ENCODE peak calls at places on chromosome 21, in four cellular contexts. F, Y, H and Q are unnamed samples.

GRCh38 chr21:15005391-15005790 is 59.4 kb downstream of the NRIP1 start:
- DNase-seq in Y (no peak), F (no peak), H (no peak), Q (peak)

GRCh38 chr21:38263493-38263892 is 6.7 kb downstream of the KCNJ15 start:
- DNase-seq in H (no peak), F (no peak), Y (no peak), Q (no peak)

GRCh38 chr21:46161180-46161799 is 5.9 kb upstream of the FTCD start:
- DNase-seq in Y (peak), H (no peak), F (no peak), Q (peak)

GRCh38 chr21:38429011-38429410 is 69.3 kb downstream of the ERG start:
- DNase-seq in H (no peak), Y (no peak), F (no peak), Q (no peak)

GRCh38 chr21:46100426-46100825 is 2.5 kb downstream of the COL6A2 start:
- DNase-seq in Y (peak), F (no peak), H (no peak), Q (no peak)

GRCh38 chr21:45248893-45249381 is 38.8 kb downstream of the POFUT2 start:
- DNase-seq in H (no peak), F (no peak), Y (no peak), Q (peak)

GRCh38 chr21:39633770-39634181 is 21.0 kb downstream of the B3GALT5 start:
- DNase-seq in H (no peak), Y (no peak), F (no peak), Q (no peak)

GRCh38 chr21:22791986-22792560 is 1793.9 kb downstream of the NCAM2 start:
- DNase-seq in F (no peak), Y (no peak), H (peak), Q (no peak)

GRCh38 chr21:39537571-39537970 is 75.2 kb upstream of the B3GALT5 start:
- DNase-seq in H (no peak), F (no peak), Y (no peak), Q (no peak)

GRCh38 chr21:45001134-45002095 is 61.6 kb downstream of the SLX9 start:
- DNase-seq in Y (peak), H (no peak), F (peak), Q (peak)

GRCh38 chr21:14236180-14236579 is 20.2 kb downstream of the RBM11 start:
- DNase-seq in F (no peak), H (no peak), Y (no peak), Q (no peak)

GRCh38 chr21:43703068-43703880 is 15.7 kb upstream of the PDXK start:
- DNase-seq in Y (peak), F (no peak), H (peak), Q (peak)

GRCh38 chr21:31136891-31137290 is 98.6 kb upstream of the KRTAP19-8 start:
- DNase-seq in F (peak), H (no peak), Y (no peak), Q (no peak)

GRCh38 chr21:43944181-43944633 is 67.9 kb upstream of the TRAPPC10 start:
- DNase-seq in F (no peak), Y (no peak), H (no peak), Q (no peak)

GRCh38 chr21:26280715-26281310 is 110.2 kb upstream of the APP start:
- DNase-seq in Y (no peak), F (no peak), H (no peak), Q (no peak)

GRCh38 chr21:25370311-25370744 is 237.0 kb downstream of the MRPL39 start:
- DNase-seq in Y (no peak), H (no peak), F (no peak), Q (no peak)

GRCh38 chr21:45543710-45544448 is 1.6 kb upstream of the SLC19A1 start:
- DNase-seq in Y (peak), F (no peak), H (no peak), Q (peak)

GRCh38 chr21:25708467-25709065 is 26.1 kb downstream of the ATP5PF start:
- DNase-seq in H (peak), Y (no peak), F (no peak), Q (no peak)

GRCh38 chr21:46551636-46552241 is 53.1 kb downstream of the S100B start:
- DNase-seq in H (no peak), Y (no peak), F (no peak), Q (peak)

GRCh38 chr21:25936776-25937175 is 202.0 kb downstream of the GABPA start:
- DNase-seq in Y (no peak), F (no peak), H (no peak), Q (no peak)

GRCh38 chr21:14742119-14742518 is 196.0 kb upstream of the SAMSN1 start:
- DNase-seq in F (no peak), Y (no peak), H (no peak), Q (no peak)

GRCh38 chr21:25980710-25981109 is 189.9 kb downstream of the APP start:
- DNase-seq in H (no peak), Y (no peak), F (no peak), Q (no peak)

GRCh38 chr21:43933146-43933673 is 68.2 kb downstream of the AGPAT3 start:
- DNase-seq in F (peak), H (no peak), Y (no peak), Q (no peak)

GRCh38 chr21:44510508-44511218 is 29.3 kb downstream of the KRTAP10-1 start:
- DNase-seq in Y (peak), H (peak), F (peak), Q (peak)

GRCh38 chr21:25025596-25025995 is 581.7 kb downstream of the MRPL39 start:
- DNase-seq in H (no peak), F (no peak), Y (no peak), Q (no peak)

GRCh38 chr21:46000182-46000730 is 18.7 kb downstream of the COL6A1 start:
- DNase-seq in Y (peak), F (peak), H (no peak), Q (no peak)

GRCh38 chr21:25639922-25640670 is 1.0 kb downstream of the JAM2 start:
- DNase-seq in F (peak), Y (no peak), H (no peak), Q (peak)

GRCh38 chr21:26070822-26071425 is 99.6 kb downstream of the APP start:
- DNase-seq in H (no peak), F (no peak), Y (no peak), Q (no peak)

GRCh38 chr21:25997788-25998611 is 172.6 kb downstream of the APP start:
- DNase-seq in F (peak), Y (no peak), H (peak), Q (no peak)

GRCh38 chr21:39060485-39061099 is 122.7 kb downstream of the PSMG1 start:
- DNase-seq in H (no peak), F (no peak), Y (no peak), Q (no peak)

GRCh38 chr21:17492415-17493168 is 20.3 kb upstream of the CXADR start:
- DNase-seq in F (no peak), Y (no peak), H (peak), Q (no peak)

GRCh38 chr21:44428281-44428942 is 26.9 kb upstream of the LRRC3 start:
- DNase-seq in H (peak), F (peak), Y (peak), Q (peak)

GRCh38 chr21:25983745-25984144 is 186.8 kb downstream of the APP start:
- DNase-seq in Y (no peak), F (no peak), H (no peak), Q (no peak)

GRCh38 chr21:44318489-44319285 is 18.8 kb downstream of the PFKL start:
- DNase-seq in Y (no peak), F (no peak), H (no peak), Q (no peak)

GRCh38 chr21:17461014-17461413 is 51.8 kb upstream of the CXADR start:
- DNase-seq in H (no peak), F (peak), Y (no peak), Q (no peak)

DNA sequence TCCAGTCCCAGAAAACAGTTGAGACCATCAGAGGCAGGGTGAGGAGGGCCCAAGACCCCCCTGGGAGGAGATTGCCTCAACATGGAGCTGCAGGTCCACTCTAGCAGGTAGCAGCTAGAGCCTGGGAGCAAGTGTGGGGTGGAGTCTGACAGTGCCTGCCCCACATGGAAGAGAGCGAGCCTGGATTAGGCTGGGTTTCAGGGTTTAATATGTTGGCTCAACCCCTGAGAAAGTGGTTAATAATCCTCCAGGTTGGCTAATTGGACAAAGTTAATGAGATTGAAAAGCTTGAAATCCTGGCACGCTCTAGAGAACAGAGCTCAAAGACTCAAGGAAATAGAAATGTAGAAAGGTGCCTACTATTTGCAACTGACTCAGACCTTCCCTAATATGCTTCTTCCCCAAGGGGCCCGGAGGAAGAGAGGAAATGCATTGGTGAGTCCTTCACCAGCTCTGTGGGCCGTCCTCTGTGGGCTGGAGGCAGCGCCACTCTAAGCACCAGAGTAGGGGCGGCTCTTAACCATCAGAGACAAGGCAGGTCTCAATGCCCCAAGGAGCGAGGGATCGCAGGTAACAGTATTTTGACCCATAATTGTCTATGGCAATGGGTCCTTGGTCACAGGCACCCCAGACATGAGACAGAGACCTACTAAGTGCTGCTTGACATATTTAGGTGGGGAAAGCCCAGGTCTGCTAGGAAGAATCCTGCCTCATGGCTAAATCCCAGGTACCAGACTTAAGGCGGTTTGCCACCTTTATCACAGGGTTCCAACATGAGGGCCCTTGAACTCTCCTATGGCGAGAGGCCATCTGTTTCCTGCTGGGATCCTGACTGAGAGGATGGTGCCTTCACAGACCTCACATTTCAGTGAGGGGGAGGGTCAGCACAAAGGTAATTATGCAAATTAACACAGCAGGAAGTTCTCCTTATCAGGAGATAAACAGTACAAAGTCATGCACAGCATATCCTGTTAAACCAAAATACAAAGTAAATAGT is 33.8 kb downstream of the RSPH1 start:
- DNase-seq in F (peak), H (no peak), Y (peak), Q (no peak)
- TF ChIP-seq POLR2A in F (peak), H (no peak), Y (peak), Q (no peak)

GRCh38 chr21:36518883-36519492 is 39.1 kb upstream of the CLDN14 start:
- DNase-seq in Y (no peak), F (no peak), H (no peak), Q (no peak)

GRCh38 chr21:36516271-36516670 is 36.3 kb upstream of the CLDN14 start:
- DNase-seq in Y (no peak), F (no peak), H (no peak), Q (no peak)

GRCh38 chr21:36513430-36513829 is 33.5 kb upstream of the CLDN14 start:
- DNase-seq in H (no peak), Y (no peak), F (no peak), Q (no peak)

GRCh38 chr21:36512971-36513370 is 33.0 kb upstream of the CLDN14 start:
- DNase-seq in H (no peak), F (no peak), Y (no peak), Q (no peak)

GRCh38 chr21:36517366-36518075 is 37.6 kb upstream of the CLDN14 start:
- DNase-seq in Y (no peak), F (no peak), H (no peak), Q (no peak)
- TF ChIP-seq POLR2A in Y (no peak), F (no peak), H (no peak), Q (no peak)

GRCh38 chr21:34889537-34890257 is 159.4 kb downstream of the RUNX1 start:
- DNase-seq in H (peak), Y (peak), F (peak), Q (peak)
- TF ChIP-seq POLR2A in H (no peak), Y (peak), F (no peak), Q (no peak)

GRCh38 chr21:41422546-41423372 is 3.3 kb upstream of the MX1 start:
- DNase-seq in Y (no peak), H (no peak), F (no peak), Q (no peak)

GRCh38 chr21:41418393-41418792 is 7.6 kb upstream of the MX1 start:
- DNase-seq in F (no peak), H (no peak), Y (no peak), Q (no peak)

GRCh38 chr21:41425588-41425953 is 468 bp upstream of the MX1 start:
- DNase-seq in H (no peak), F (no peak), Y (no peak), Q (no peak)

GRCh38 chr21:41418956-41419680 is 6.9 kb upstream of the MX1 start:
- DNase-seq in H (no peak), F (no peak), Y (no peak), Q (no peak)

DNA sequence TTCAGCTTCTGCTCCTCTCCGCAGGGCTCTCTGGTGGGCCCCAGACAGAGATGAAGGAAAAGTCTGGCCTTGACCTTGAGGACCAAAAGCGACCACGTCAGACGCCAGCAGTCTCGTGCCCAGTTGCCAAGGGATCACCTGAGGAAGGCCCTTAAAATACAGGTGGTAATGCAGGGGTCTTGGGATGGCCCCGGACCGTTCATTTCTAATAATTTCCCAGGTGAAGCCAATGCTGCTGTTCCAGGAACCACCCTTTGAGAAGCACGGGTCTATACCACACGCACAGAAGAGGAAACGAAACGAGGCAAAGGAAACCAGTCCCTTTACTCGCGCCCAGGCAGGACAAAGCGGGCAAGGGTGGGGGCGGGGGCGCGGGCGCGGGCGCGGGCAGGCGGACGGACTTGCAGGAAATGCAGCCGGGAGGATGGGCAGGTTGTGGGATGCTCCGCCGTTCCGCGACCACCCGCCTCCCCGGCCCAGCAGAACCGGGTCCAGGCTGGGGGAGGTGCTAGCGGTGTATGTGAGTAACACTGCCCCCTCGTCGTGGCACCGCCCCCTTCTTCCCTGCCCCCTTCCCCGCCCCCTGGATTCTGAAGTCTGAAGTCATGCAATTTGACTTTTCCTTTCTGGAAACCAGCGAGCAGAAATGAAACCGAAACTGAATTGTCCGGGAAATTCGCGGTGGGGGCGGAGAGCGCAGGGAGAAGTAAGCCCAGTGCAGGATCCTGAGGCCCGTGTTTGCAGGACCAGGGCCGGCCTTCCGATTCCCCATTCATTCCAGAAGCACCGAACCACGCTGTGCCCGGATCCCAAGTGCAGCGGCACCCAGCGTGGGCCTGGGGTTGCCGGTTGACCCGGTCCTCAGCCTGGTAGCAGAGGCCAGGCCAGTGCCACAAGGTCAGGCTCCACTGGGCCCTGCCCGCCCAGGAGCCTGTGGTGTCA is 5.8 kb upstream of the MX1 start:
- DNase-seq in Y (peak), H (peak), F (peak), Q (peak)
- TF ChIP-seq POLR2A in Y (no peak), H (no peak), F (peak), Q (no peak)

GRCh38 chr21:29346281-29346680 is 47.6 kb downstream of the BACH1 start:
- DNase-seq in Y (no peak), F (peak), H (no peak), Q (no peak)

GRCh38 chr21:29349702-29350101 is 51.0 kb downstream of the BACH1 start:
- DNase-seq in Y (no peak), H (no peak), F (no peak), Q (no peak)

GRCh38 chr21:29347274-29347681 is 48.6 kb downstream of the BACH1 start:
- DNase-seq in F (no peak), Y (no peak), H (peak), Q (no peak)

GRCh38 chr21:29343517-29343916 is 44.8 kb downstream of the BACH1 start:
- DNase-seq in Y (no peak), F (no peak), H (no peak), Q (no peak)

DNA sequence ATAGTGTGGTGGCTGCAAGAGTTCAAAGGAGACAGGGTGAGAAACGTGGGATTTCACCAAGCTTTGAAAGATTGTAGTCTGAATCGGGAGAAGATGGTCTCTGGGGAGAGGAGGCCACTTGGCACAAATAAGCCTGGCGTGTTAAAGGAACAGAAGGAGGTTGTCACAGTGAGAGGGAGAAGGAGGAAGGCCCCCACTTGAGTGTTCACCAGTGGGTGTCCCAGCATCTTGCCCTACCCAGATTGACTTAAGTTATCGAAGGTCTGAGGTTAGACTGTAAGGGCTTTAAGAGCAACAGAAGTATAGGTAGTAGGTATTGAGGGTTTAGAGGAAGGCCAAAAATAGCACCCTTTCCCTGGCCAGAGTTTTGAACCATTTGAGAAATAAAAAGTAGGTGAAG is 48.0 kb downstream of the BACH1 start:
- DNase-seq in F (no peak), Y (no peak), H (no peak), Q (no peak)
- TF ChIP-seq POLR2A in F (no peak), Y (no peak), H (no peak), Q (no peak)

GRCh38 chr21:35212393-35213127 is 163.5 kb upstream of the RUNX1 start:
- DNase-seq in Y (no peak), F (no peak), H (no peak), Q (no peak)

GRCh38 chr21:35216966-35217365 is 167.9 kb upstream of the RUNX1 start:
- DNase-seq in H (no peak), F (no peak), Y (no peak), Q (no peak)

GRCh38 chr21:35217504-35218060 is 168.5 kb upstream of the RUNX1 start:
- DNase-seq in F (no peak), Y (no peak), H (peak), Q (no peak)

GRCh38 chr21:35219291-35219690 is 170.2 kb upstream of the RUNX1 start:
- DNase-seq in F (no peak), H (no peak), Y (no peak), Q (no peak)

GRCh38 chr21:35215870-35216269 is 166.8 kb upstream of the RUNX1 start:
- DNase-seq in Y (no peak), H (no peak), F (no peak), Q (no peak)
- TF ChIP-seq POLR2A in Y (no peak), H (no peak), F (no peak), Q (no peak)

DNA sequence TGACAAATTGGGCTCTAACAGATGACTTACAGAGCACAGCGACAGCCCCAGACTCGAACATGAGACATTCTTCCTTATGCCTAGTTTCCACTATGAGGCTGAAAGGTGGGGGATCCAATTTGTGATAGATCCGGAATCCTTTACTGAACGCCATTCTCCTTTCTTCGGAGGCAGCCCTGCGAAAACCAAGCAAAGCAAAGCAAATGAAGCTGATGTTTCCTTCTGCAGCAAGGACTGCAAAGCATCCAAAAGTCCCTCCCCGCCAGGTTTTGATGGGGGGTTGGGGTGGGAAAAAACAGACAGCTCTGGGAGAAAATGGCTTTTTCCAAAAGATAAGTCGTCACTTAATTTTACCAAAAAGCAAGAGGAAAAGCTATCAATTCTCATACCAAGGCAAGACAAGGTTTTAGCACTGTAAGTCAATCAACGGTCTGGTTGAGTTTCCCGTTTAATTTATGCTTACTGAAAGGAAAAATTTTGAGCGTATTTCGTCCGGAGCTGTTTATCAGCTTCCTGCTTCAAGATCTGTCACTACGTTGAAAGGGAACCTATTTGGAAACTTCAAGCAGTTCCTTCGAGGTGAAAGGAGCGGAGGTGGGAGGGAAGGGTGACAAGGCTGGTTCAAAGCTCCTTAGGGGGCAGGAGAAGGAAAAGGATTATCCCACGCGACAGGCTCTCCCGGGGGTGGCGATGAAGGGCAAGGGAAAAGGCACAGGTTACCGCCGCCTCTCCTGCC is 903 bp downstream of the SYNJ1 start:
- DNase-seq in H (no peak), Y (no peak), F (no peak), Q (no peak)
- TF ChIP-seq POLR2A in H (no peak), Y (no peak), F (no peak), Q (no peak)